ENCODE peak calls at places on chromosomes 3 and 15, in six cellular contexts. One of them, this sample, is unnamed.

GRCh38 chr3:78812166-78812565 is 955.6 kb downstream of the ROBO1 start:
- DNase-seq in transverse colon: no peak
- DNase-seq in mesendoderm: no peak
- DNase-seq in OCI-LY7: no peak
- DNase-seq in heart right ventricle: no peak
- DNase-seq in upper lobe of right lung: no peak
- DNase-seq in this sample: no peak

GRCh38 chr3:45143673-45144670 is 2.2 kb downstream of the CDCP1 start:
- DNase-seq in transverse colon: no peak
- DNase-seq in mesendoderm: no peak
- DNase-seq in OCI-LY7: no peak
- DNase-seq in heart right ventricle: no peak
- DNase-seq in upper lobe of right lung: no peak
- DNase-seq in this sample: no peak

GRCh38 chr3:69305011-69305410 is 80.9 kb downstream of the FRMD4B start:
- DNase-seq in transverse colon: no peak
- DNase-seq in mesendoderm: no peak
- DNase-seq in OCI-LY7: no peak
- DNase-seq in heart right ventricle: no peak
- DNase-seq in upper lobe of right lung: no peak
- DNase-seq in this sample: no peak

GRCh38 chr15:59587085-59587826 is 24.3 kb upstream of the GCNT3 start:
- DNase-seq in transverse colon: no peak
- DNase-seq in mesendoderm: no peak
- DNase-seq in OCI-LY7: no peak
- DNase-seq in heart right ventricle: no peak
- DNase-seq in upper lobe of right lung: no peak
- DNase-seq in this sample: no peak

GRCh38 chr3:23655749-23656148 is 150.0 kb upstream of the UBE2E1 start:
- DNase-seq in transverse colon: no peak
- DNase-seq in mesendoderm: no peak
- DNase-seq in OCI-LY7: no peak
- DNase-seq in heart right ventricle: no peak
- DNase-seq in upper lobe of right lung: no peak
- DNase-seq in this sample: no peak

GRCh38 chr3:161559177-161559998 is 62.8 kb downstream of the OTOL1 start:
- DNase-seq in transverse colon: no peak
- DNase-seq in mesendoderm: peak; percentile 61
- DNase-seq in OCI-LY7: peak; percentile 52
- DNase-seq in heart right ventricle: no peak
- DNase-seq in upper lobe of right lung: no peak
- DNase-seq in this sample: no peak

GRCh38 chr15:100349696-100350433 is 8.1 kb upstream of the ADAMTS17 start:
- DNase-seq in transverse colon: peak; percentile 95
- DNase-seq in mesendoderm: peak; percentile 94
- DNase-seq in OCI-LY7: peak; percentile 72
- DNase-seq in heart right ventricle: peak; percentile 93
- DNase-seq in upper lobe of right lung: peak; percentile 96
- DNase-seq in this sample: peak; percentile 93

GRCh38 chr3:146503459-146504202 is 34.3 kb upstream of the PLSCR2 start:
- DNase-seq in transverse colon: peak; percentile 50
- DNase-seq in mesendoderm: peak; percentile 71
- DNase-seq in OCI-LY7: no peak
- DNase-seq in heart right ventricle: no peak
- DNase-seq in upper lobe of right lung: no peak
- DNase-seq in this sample: peak; percentile 30

GRCh38 chr3:49296781-49297420 is 19.9 kb upstream of the C3orf62 start:
- DNase-seq in transverse colon: peak; percentile 28
- DNase-seq in mesendoderm: no peak
- DNase-seq in OCI-LY7: no peak
- DNase-seq in heart right ventricle: peak; percentile 35
- DNase-seq in upper lobe of right lung: no peak
- DNase-seq in this sample: peak; percentile 78

GRCh38 chr15:90994059-90994416 is 297 bp downstream of the PRC1 start:
- DNase-seq in transverse colon: no peak
- DNase-seq in mesendoderm: no peak
- DNase-seq in OCI-LY7: peak; percentile 48
- DNase-seq in heart right ventricle: no peak
- DNase-seq in upper lobe of right lung: peak; percentile 68
- DNase-seq in this sample: peak; percentile 21

GRCh38 chr3:59545369-59545768 is 495.5 kb upstream of the CFAP20DC start:
- DNase-seq in transverse colon: no peak
- DNase-seq in mesendoderm: peak; percentile 29
- DNase-seq in OCI-LY7: no peak
- DNase-seq in heart right ventricle: no peak
- DNase-seq in upper lobe of right lung: no peak
- DNase-seq in this sample: no peak

GRCh38 chr3:138625707-138626365 is 17.3 kb downstream of the FAIM start:
- DNase-seq in transverse colon: no peak
- DNase-seq in mesendoderm: no peak
- DNase-seq in OCI-LY7: no peak
- DNase-seq in heart right ventricle: no peak
- DNase-seq in upper lobe of right lung: no peak
- DNase-seq in this sample: no peak

GRCh38 chr3:23831517-23832394 is 26.0 kb downstream of the UBE2E1 start:
- DNase-seq in transverse colon: no peak
- DNase-seq in mesendoderm: no peak
- DNase-seq in OCI-LY7: no peak
- DNase-seq in heart right ventricle: no peak
- DNase-seq in upper lobe of right lung: no peak
- DNase-seq in this sample: no peak

GRCh38 chr3:67649681-67650080 is 4.7 kb downstream of the SUCLG2 start:
- DNase-seq in transverse colon: no peak
- DNase-seq in mesendoderm: no peak
- DNase-seq in OCI-LY7: no peak
- DNase-seq in heart right ventricle: no peak
- DNase-seq in upper lobe of right lung: no peak
- DNase-seq in this sample: no peak

GRCh38 chr3:120420360-120420759 is 30.4 kb downstream of the FSTL1 start:
- DNase-seq in transverse colon: no peak
- DNase-seq in mesendoderm: no peak
- DNase-seq in OCI-LY7: no peak
- DNase-seq in heart right ventricle: no peak
- DNase-seq in upper lobe of right lung: no peak
- DNase-seq in this sample: no peak

GRCh38 chr3:106117490-106117858 is 248.7 kb upstream of the CBLB start:
- DNase-seq in transverse colon: no peak
- DNase-seq in mesendoderm: no peak
- DNase-seq in OCI-LY7: no peak
- DNase-seq in heart right ventricle: no peak
- DNase-seq in upper lobe of right lung: no peak
- DNase-seq in this sample: no peak

GRCh38 chr3:88632226-88632625 is 475.2 kb upstream of the EPHA3 start:
- DNase-seq in transverse colon: no peak
- DNase-seq in mesendoderm: no peak
- DNase-seq in OCI-LY7: no peak
- DNase-seq in heart right ventricle: no peak
- DNase-seq in upper lobe of right lung: no peak
- DNase-seq in this sample: no peak

GRCh38 chr15:62770752-62771151 is 271.8 kb upstream of the TPM1 start:
- DNase-seq in transverse colon: no peak
- DNase-seq in mesendoderm: no peak
- DNase-seq in OCI-LY7: no peak
- DNase-seq in heart right ventricle: no peak
- DNase-seq in upper lobe of right lung: no peak
- DNase-seq in this sample: no peak

GRCh38 chr3:61841111-61841845 is 279.9 kb downstream of the PTPRG start:
- DNase-seq in transverse colon: no peak
- DNase-seq in mesendoderm: no peak
- DNase-seq in OCI-LY7: no peak
- DNase-seq in heart right ventricle: no peak
- DNase-seq in upper lobe of right lung: no peak
- DNase-seq in this sample: no peak

GRCh38 chr15:56763496-56763895 is 30.2 kb upstream of the ZNF280D start:
- DNase-seq in transverse colon: no peak
- DNase-seq in mesendoderm: no peak
- DNase-seq in OCI-LY7: no peak
- DNase-seq in heart right ventricle: no peak
- DNase-seq in upper lobe of right lung: no peak
- DNase-seq in this sample: no peak

GRCh38 chr3:123347691-123348264 is 101.1 kb downstream of the ADCY5 start:
- DNase-seq in transverse colon: no peak
- DNase-seq in mesendoderm: peak; percentile 66
- DNase-seq in OCI-LY7: no peak
- DNase-seq in heart right ventricle: no peak
- DNase-seq in upper lobe of right lung: peak; percentile 42
- DNase-seq in this sample: no peak

GRCh38 chr3:184659797-184660301 is 52.0 kb downstream of the MAGEF1 start:
- DNase-seq in transverse colon: no peak
- DNase-seq in mesendoderm: peak; percentile 79
- DNase-seq in OCI-LY7: no peak
- DNase-seq in heart right ventricle: peak; percentile 37
- DNase-seq in upper lobe of right lung: no peak
- DNase-seq in this sample: no peak

GRCh38 chr15:52527898-52528464 is 699 bp downstream of the MYO5A start:
- DNase-seq in transverse colon: peak; percentile 27
- DNase-seq in mesendoderm: peak; percentile 34
- DNase-seq in OCI-LY7: peak; percentile 61
- DNase-seq in heart right ventricle: no peak
- DNase-seq in upper lobe of right lung: no peak
- DNase-seq in this sample: no peak

GRCh38 chr3:21839592-21839991 is 88.6 kb upstream of the ZNF385D start:
- DNase-seq in transverse colon: no peak
- DNase-seq in mesendoderm: peak; percentile 45
- DNase-seq in OCI-LY7: peak; percentile 0
- DNase-seq in heart right ventricle: no peak
- DNase-seq in upper lobe of right lung: no peak
- DNase-seq in this sample: peak; percentile 51

GRCh38 chr15:43516801-43517353 is 531 bp upstream of the MAP1A start:
- DNase-seq in transverse colon: no peak
- DNase-seq in mesendoderm: peak; percentile 68
- DNase-seq in OCI-LY7: no peak
- DNase-seq in heart right ventricle: no peak
- DNase-seq in upper lobe of right lung: peak; percentile 12
- DNase-seq in this sample: no peak

GRCh38 chr3:69671082-69671952 is 67.9 kb upstream of the MITF start:
- DNase-seq in transverse colon: no peak
- DNase-seq in mesendoderm: peak; percentile 34
- DNase-seq in OCI-LY7: peak; percentile 27
- DNase-seq in heart right ventricle: no peak
- DNase-seq in upper lobe of right lung: no peak
- DNase-seq in this sample: peak; percentile 27

GRCh38 chr3:125367403-125368230 is 7.5 kb downstream of the ZNF148 start:
- DNase-seq in transverse colon: no peak
- DNase-seq in mesendoderm: no peak
- DNase-seq in OCI-LY7: no peak
- DNase-seq in heart right ventricle: no peak
- DNase-seq in upper lobe of right lung: no peak
- DNase-seq in this sample: no peak

GRCh38 chr3:134337511-134338200 is 36.6 kb downstream of the AMOTL2 start:
- DNase-seq in transverse colon: no peak
- DNase-seq in mesendoderm: no peak
- DNase-seq in OCI-LY7: no peak
- DNase-seq in heart right ventricle: no peak
- DNase-seq in upper lobe of right lung: no peak
- DNase-seq in this sample: no peak

GRCh38 chr3:132879651-132880050 is 157.4 kb upstream of the NPHP3 start:
- DNase-seq in transverse colon: no peak
- DNase-seq in mesendoderm: peak; percentile 69
- DNase-seq in OCI-LY7: no peak
- DNase-seq in heart right ventricle: no peak
- DNase-seq in upper lobe of right lung: no peak
- DNase-seq in this sample: no peak

GRCh38 chr3:17730318-17730967 is 12.0 kb downstream of the TBC1D5 start:
- DNase-seq in transverse colon: peak; percentile 50
- DNase-seq in mesendoderm: peak; percentile 61
- DNase-seq in OCI-LY7: no peak
- DNase-seq in heart right ventricle: no peak
- DNase-seq in upper lobe of right lung: no peak
- DNase-seq in this sample: no peak

GRCh38 chr3:52030725-52031330 is 25.5 kb downstream of the DUSP7 start:
- DNase-seq in transverse colon: no peak
- DNase-seq in mesendoderm: no peak
- DNase-seq in OCI-LY7: no peak
- DNase-seq in heart right ventricle: no peak
- DNase-seq in upper lobe of right lung: no peak
- DNase-seq in this sample: no peak
- H3K4me1 ChIP-seq in transverse colon: no peaks in the 10 kb centered on the region
- H3K4me1 ChIP-seq in mesendoderm: no peaks in the 10 kb centered on the region
- H3K4me1 ChIP-seq in OCI-LY7: no peaks in the 10 kb centered on the region
- H3K4me1 ChIP-seq in heart right ventricle: no peaks in the 10 kb centered on the region
- H3K4me1 ChIP-seq in upper lobe of right lung: no peaks in the 10 kb centered on the region
- H3K4me1 ChIP-seq in this sample: peaks cover 38% of the 10 kb centered on the region

GRCh38 chr15:31359722-31360111 is 33.1 kb downstream of the KLF13 start:
- DNase-seq in transverse colon: peak; percentile 54
- DNase-seq in mesendoderm: no peak
- DNase-seq in OCI-LY7: no peak
- DNase-seq in heart right ventricle: no peak
- DNase-seq in upper lobe of right lung: peak; percentile 65
- DNase-seq in this sample: no peak
- H3K4me1 ChIP-seq in transverse colon: peaks cover 57% of the 10 kb centered on the region
- H3K4me1 ChIP-seq in mesendoderm: peaks cover 13% of the 10 kb centered on the region
- H3K4me1 ChIP-seq in OCI-LY7: peaks cover 98% of the 10 kb centered on the region
- H3K4me1 ChIP-seq in heart right ventricle: peaks cover 100% of the 10 kb centered on the region
- H3K4me1 ChIP-seq in upper lobe of right lung: peaks cover 100% of the 10 kb centered on the region
- H3K4me1 ChIP-seq in this sample: peaks cover 100% of the 10 kb centered on the region

DNA sequence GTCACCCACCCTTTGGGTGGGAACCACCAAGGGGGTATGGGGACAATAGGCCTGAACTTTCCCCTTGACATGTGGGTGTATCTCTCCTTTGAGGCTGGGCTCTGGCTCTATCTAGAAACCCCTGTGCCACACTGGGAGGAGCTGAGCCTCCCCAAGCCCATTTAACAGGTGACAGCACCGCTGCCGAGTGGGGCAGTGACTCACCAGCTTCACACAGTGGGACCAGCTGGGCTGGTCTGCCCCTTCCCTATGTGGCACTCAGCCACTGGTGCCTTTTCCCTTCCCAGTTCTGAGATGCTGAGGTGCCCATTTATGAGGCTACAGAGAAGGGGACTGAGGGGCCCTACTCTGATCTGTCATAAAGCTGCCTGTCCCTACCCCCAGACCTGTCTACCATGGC is 5.1 kb downstream of the PSTPIP1 start:
- DNase-seq in transverse colon: no peak
- DNase-seq in mesendoderm: no peak
- DNase-seq in OCI-LY7: no peak
- DNase-seq in heart right ventricle: no peak
- DNase-seq in upper lobe of right lung: peak; percentile 11
- DNase-seq in this sample: no peak
- H3K4me1 ChIP-seq in transverse colon: no peaks in the 10 kb centered on the region
- H3K4me1 ChIP-seq in mesendoderm: no peaks in the 10 kb centered on the region
- H3K4me1 ChIP-seq in OCI-LY7: peaks cover 36% of the 10 kb centered on the region
- H3K4me1 ChIP-seq in heart right ventricle: peaks cover 97% of the 10 kb centered on the region
- H3K4me1 ChIP-seq in upper lobe of right lung: peaks cover 5% of the 10 kb centered on the region
- H3K4me1 ChIP-seq in this sample: peaks cover 15% of the 10 kb centered on the region

GRCh38 chr15:89099968-89100367 is 11.7 kb downstream of the ABHD2 start:
- DNase-seq in transverse colon: no peak
- DNase-seq in mesendoderm: no peak
- DNase-seq in OCI-LY7: no peak
- DNase-seq in heart right ventricle: no peak
- DNase-seq in upper lobe of right lung: no peak
- DNase-seq in this sample: no peak
- H3K4me1 ChIP-seq in transverse colon: peaks cover 33% of the 10 kb centered on the region
- H3K4me1 ChIP-seq in mesendoderm: no peaks in the 10 kb centered on the region
- H3K4me1 ChIP-seq in OCI-LY7: no peaks in the 10 kb centered on the region
- H3K4me1 ChIP-seq in heart right ventricle: peaks cover 86% of the 10 kb centered on the region
- H3K4me1 ChIP-seq in upper lobe of right lung: peaks cover 64% of the 10 kb centered on the region
- H3K4me1 ChIP-seq in this sample: peaks cover 95% of the 10 kb centered on the region

GRCh38 chr15:66724732-66725467 is 22.9 kb downstream of the SMAD6 start:
- DNase-seq in transverse colon: no peak
- DNase-seq in mesendoderm: no peak
- DNase-seq in OCI-LY7: no peak
- DNase-seq in heart right ventricle: no peak
- DNase-seq in upper lobe of right lung: peak; percentile 40
- DNase-seq in this sample: no peak
- H3K4me1 ChIP-seq in transverse colon: peaks cover 13% of the 10 kb centered on the region
- H3K4me1 ChIP-seq in mesendoderm: no peaks in the 10 kb centered on the region
- H3K4me1 ChIP-seq in OCI-LY7: no peaks in the 10 kb centered on the region
- H3K4me1 ChIP-seq in heart right ventricle: peaks cover 12% of the 10 kb centered on the region
- H3K4me1 ChIP-seq in upper lobe of right lung: peaks cover 55% of the 10 kb centered on the region
- H3K4me1 ChIP-seq in this sample: peaks cover 4% of the 10 kb centered on the region

This sample was measured in heart left ventricle.